ENCODE peak calls at places on chromosomes 16 and 17, in eight cellular contexts. D is naive B cell, V is T-cell, Z is H4, Y is SK-N-SH, F is cardiac fibroblast, J is OCI-M1, N is DMS79. C is an unnamed sample.

GRCh38 chr16:1996175-1996574 is 6.4 kb downstream of the SYNGR3 start:
- DNase-seq in D (no peak), V (no peak), Z (no peak), Y (no peak), F (no peak), J (no peak), N (no peak), C (no peak)

GRCh38 chr16:72937916-72938315 is 110.0 kb downstream of the ZFHX3 start:
- DNase-seq in D (no peak), V (no peak), Z (no peak), Y (no peak), F (no peak), J (no peak), N (peak), C (peak)

GRCh38 chr17:27538156-27538955 is 82.1 kb downstream of the KSR1 start:
- DNase-seq in D (no peak), V (no peak), Z (no peak), Y (no peak), F (no peak), J (no peak), N (no peak), C (no peak)

GRCh38 chr16:89723279-89724250 is 2.2 kb downstream of the ZNF276 start:
- DNase-seq in D (no peak), V (peak), Z (no peak), Y (peak), F (no peak), J (no peak), N (no peak), C (no peak)

GRCh38 chr16:29009838-29010166 is 24.9 kb downstream of the LAT start:
- DNase-seq in D (no peak), V (no peak), Z (no peak), Y (no peak), F (no peak), J (peak), N (no peak), C (no peak)

GRCh38 chr17:29034510-29034909 is 8.4 kb upstream of the PIPOX start:
- DNase-seq in D (no peak), V (no peak), Z (no peak), Y (no peak), F (no peak), J (no peak), N (no peak), C (no peak)

GRCh38 chr17:73976676-73977521 is 226.6 kb upstream of the RPL38 start:
- DNase-seq in D (no peak), V (no peak), Z (peak), Y (peak), F (no peak), J (peak), N (peak), C (peak)

GRCh38 chr17:30095507-30096244 is 20.9 kb upstream of the NSRP1 start:
- DNase-seq in D (no peak), V (no peak), Z (peak), Y (peak), F (peak), J (peak), N (no peak), C (no peak)

GRCh38 chr17:6457688-6458190 is 13.5 kb downstream of the PIMREG start:
- DNase-seq in D (no peak), V (no peak), Z (peak), Y (no peak), F (no peak), J (no peak), N (no peak), C (no peak)

GRCh38 chr16:89019511-89019910 is 42.5 kb upstream of the CBFA2T3 start:
- DNase-seq in D (no peak), V (no peak), Z (no peak), Y (no peak), F (no peak), J (no peak), N (no peak), C (peak)

GRCh38 chr17:67051155-67051538 is 6.8 kb downstream of the CACNG1 start:
- DNase-seq in D (no peak), V (no peak), Z (no peak), Y (no peak), F (no peak), J (no peak), N (no peak), C (no peak)

GRCh38 chr17:67336859-67337258 is 29.5 kb downstream of the PSMD12 start:
- DNase-seq in D (no peak), V (no peak), Z (no peak), Y (no peak), F (no peak), J (no peak), N (no peak), C (no peak)

GRCh38 chr16:11560701-11561439 is 25.8 kb downstream of the LITAF start:
- DNase-seq in D (no peak), V (peak), Z (peak), Y (peak), F (no peak), J (no peak), N (no peak), C (peak)

GRCh38 chr17:39209317-39210092 is 9.4 kb downstream of the RPL19 start:
- DNase-seq in D (peak), V (peak), Z (no peak), Y (peak), F (peak), J (no peak), N (peak), C (peak)

GRCh38 chr17:4487820-4488716 is 10.6 kb upstream of the SPNS2 start:
- DNase-seq in D (no peak), V (no peak), Z (no peak), Y (no peak), F (no peak), J (no peak), N (no peak), C (peak)

GRCh38 chr17:51734462-51734861 is 424.1 kb downstream of the CA10 start:
- DNase-seq in D (no peak), V (peak), Z (no peak), Y (no peak), F (no peak), J (peak), N (no peak), C (no peak)

GRCh38 chr17:76546556-76547182 is 6.8 kb downstream of the PRCD start:
- DNase-seq in D (no peak), V (no peak), Z (peak), Y (peak), F (peak), J (no peak), N (no peak), C (no peak)

GRCh38 chr17:74748279-74748528 is 224 bp upstream of the NHERF1 start:
- DNase-seq in D (no peak), V (no peak), Z (no peak), Y (no peak), F (no peak), J (no peak), N (no peak), C (no peak)

GRCh38 chr17:47717845-47718621 is 15.0 kb upstream of the TBX21 start:
- DNase-seq in D (no peak), V (no peak), Z (peak), Y (no peak), F (no peak), J (peak), N (peak), C (no peak)

GRCh38 chr17:40579471-40579870 is 14.2 kb upstream of the CCR7 start:
- DNase-seq in D (no peak), V (no peak), Z (no peak), Y (no peak), F (no peak), J (no peak), N (no peak), C (no peak)

GRCh38 chr16:80054656-80055055 is 454.1 kb upstream of the MAF start:
- DNase-seq in D (no peak), V (no peak), Z (no peak), Y (no peak), F (no peak), J (no peak), N (no peak), C (no peak)

GRCh38 chr17:56174421-56174820 is 21.1 kb downstream of the ANKFN1 start:
- DNase-seq in D (no peak), V (no peak), Z (no peak), Y (no peak), F (no peak), J (no peak), N (no peak), C (no peak)

GRCh38 chr16:58021661-58022551 is 3.6 kb upstream of the MMP15 start:
- DNase-seq in D (no peak), V (no peak), Z (no peak), Y (peak), F (peak), J (no peak), N (no peak), C (no peak)

GRCh38 chr17:51014129-51014528 is 106.5 kb downstream of the SPAG9 start:
- DNase-seq in D (no peak), V (no peak), Z (no peak), Y (no peak), F (no peak), J (no peak), N (no peak), C (no peak)

GRCh38 chr17:66302761-66303626 is 581 bp downstream of the PRKCA start:
- DNase-seq in D (no peak), V (peak), Z (peak), Y (peak), F (peak), J (no peak), N (no peak), C (peak)

GRCh38 chr17:17401271-17401781 is 75.5 kb upstream of the MED9 start:
- DNase-seq in D (no peak), V (no peak), Z (peak), Y (no peak), F (peak), J (peak), N (no peak), C (no peak)

GRCh38 chr17:74354123-74354522 is 7.5 kb downstream of the BTBD17 start:
- DNase-seq in D (no peak), V (peak), Z (peak), Y (peak), F (peak), J (peak), N (no peak), C (no peak)

GRCh38 chr17:36525888-36526287 is 8.8 kb downstream of the MYO19 start:
- DNase-seq in D (no peak), V (no peak), Z (no peak), Y (no peak), F (no peak), J (no peak), N (no peak), C (no peak)

C was measured in posterior vena cava.